ENCODE peak calls at places on chromosomes 6 and 20, in seven cellular contexts. S is cardiac muscle cell, G is left ventricle myocardium inferior, B is ovary, R is PC-9, O is body of pancreas, D is vagina. A is an unnamed sample. For H3K36me3, the result is how much of the 10 kb centered on the place peaks cover.

GRCh38 chr20:60950547-60950946 is 301.5 kb upstream of the CDH4 start:
- DNase-seq in S (no peak), O (no peak), G (no peak), R (no peak), B (no peak), D (no peak), A (no peak)

GRCh38 chr20:62472343-62473199 is 3.2 kb downstream of the GATA5 start:
- DNase-seq in G (no peak), S (no peak), O (no peak), B (no peak), R (no peak), D (no peak), A (no peak)

GRCh38 chr20:60228255-60228654 is 270.0 kb downstream of the CDH26 start:
- DNase-seq in S (no peak), B (no peak), R (no peak), O (no peak), G (no peak), D (no peak), A (no peak)

GRCh38 chr20:36467076-36467999 is 74.0 kb upstream of the MYL9 start:
- DNase-seq in O (peak), G (peak), B (peak), S (no peak), R (no peak), D (no peak), A (no peak)

GRCh38 chr6:137282253-137282652 is 63.1 kb upstream of the IFNGR1 start:
- DNase-seq in S (no peak), O (no peak), D (no peak), G (no peak), B (no peak), R (no peak), A (no peak)

GRCh38 chr6:137016366-137016765 is 28.4 kb downstream of the IL20RA start:
- DNase-seq in O (no peak), S (peak), B (no peak), G (no peak), D (no peak), R (no peak), A (peak)

GRCh38 chr20:46814366-46815232 is 80.0 kb upstream of the EYA2 start:
- DNase-seq in D (peak), G (no peak), B (no peak), R (peak), S (peak), O (no peak), A (peak)

GRCh38 chr6:132495604-132496079 is 17.3 kb downstream of the STX7 start:
- DNase-seq in O (no peak), R (no peak), S (no peak), G (no peak), D (no peak), B (no peak), A (no peak)

GRCh38 chr20:32397567-32398084 is 39.5 kb downstream of the ASXL1 start:
- DNase-seq in S (peak), O (no peak), G (no peak), D (no peak), B (no peak), R (no peak), A (no peak)
- H3K4me3 ChIP-seq in S (no peak), O (no peak), G (no peak), D (no peak), B (no peak), R (no peak), A (no peak)

DNA sequence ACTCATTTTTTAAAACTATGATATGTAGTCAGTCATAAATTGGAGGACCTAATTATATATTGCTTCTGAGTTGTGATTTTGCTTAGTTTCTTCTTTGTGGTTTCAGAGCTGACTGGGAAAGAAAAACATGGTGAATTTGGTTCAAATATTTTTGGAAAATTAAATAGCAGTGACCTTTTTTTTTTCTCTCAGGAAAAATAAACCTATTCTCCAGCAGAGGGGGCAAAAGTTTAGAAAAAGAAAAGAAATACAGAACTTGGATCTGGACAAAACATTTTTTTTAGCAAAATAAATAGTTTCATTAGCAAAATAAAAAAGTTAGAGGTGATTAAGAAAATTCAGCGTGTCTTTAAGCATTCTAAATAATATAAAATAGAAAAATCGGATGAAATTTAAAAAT is 10.2 kb downstream of the COL10A1 start:
- DNase-seq in S (no peak), D (no peak), G (no peak), B (no peak), O (no peak), R (no peak), A (no peak)
- H3K36me3 ChIP-seq in S (under half), D (under half), G (half or more), B (under half), O (under half), R (under half), A (under half)

GRCh38 chr20:44841955-44842354 is 31.6 kb upstream of the RIMS4 start:
- DNase-seq in G (no peak), R (no peak), O (no peak), S (no peak), D (peak), B (no peak), A (no peak)
- H3K27ac ChIP-seq in G (no peak), R (no peak), O (no peak), S (no peak), D (no peak), B (no peak), A (no peak)

DNA sequence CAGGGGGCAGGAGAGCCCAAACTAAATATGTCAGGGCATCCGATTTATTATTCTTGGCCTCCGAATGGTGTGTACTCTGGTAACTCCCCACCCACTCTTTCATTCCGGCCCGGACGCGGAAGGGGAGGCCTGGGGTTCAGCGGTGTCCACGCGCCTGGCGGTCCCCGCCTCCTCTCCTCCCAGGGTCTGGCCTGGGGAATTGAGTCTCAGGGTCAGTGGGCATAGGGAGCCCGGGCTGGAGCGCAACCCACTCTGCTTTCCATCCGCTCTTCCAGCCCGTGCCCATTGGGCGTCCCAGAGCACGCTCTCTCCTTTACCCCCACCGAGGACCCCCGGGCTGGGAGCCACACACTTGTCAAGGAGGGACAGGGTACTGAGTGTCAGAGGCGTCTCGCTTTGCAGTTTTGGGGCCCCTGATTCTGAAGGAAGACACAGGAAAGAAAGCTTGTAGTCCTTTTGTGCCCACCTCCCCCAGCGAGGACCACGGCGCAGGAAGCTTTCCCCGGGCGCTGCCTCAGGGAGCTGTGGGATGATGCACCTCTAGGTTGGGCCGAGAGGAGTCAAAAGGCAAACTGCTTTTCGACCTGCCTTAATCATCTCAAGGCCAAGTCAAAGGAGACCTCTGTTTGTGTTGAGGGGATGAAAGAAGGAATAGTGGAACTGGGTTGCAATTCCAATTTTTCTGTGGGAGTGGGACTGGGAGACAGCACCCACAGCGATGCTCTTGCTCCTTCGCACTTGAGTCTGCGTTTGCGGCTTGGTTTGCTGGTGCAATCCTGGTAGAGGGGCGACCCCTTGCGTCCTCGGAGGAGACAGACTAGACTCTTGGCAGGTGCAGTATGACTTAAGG is 2.5 kb downstream of the RSPO3 start:
- DNase-seq in S (peak), D (no peak), G (peak), R (peak), O (peak), B (peak), A (peak)
- H3K4me3 ChIP-seq in S (peak), D (peak), G (peak), R (no peak), O (no peak), B (peak), A (peak)

DNA sequence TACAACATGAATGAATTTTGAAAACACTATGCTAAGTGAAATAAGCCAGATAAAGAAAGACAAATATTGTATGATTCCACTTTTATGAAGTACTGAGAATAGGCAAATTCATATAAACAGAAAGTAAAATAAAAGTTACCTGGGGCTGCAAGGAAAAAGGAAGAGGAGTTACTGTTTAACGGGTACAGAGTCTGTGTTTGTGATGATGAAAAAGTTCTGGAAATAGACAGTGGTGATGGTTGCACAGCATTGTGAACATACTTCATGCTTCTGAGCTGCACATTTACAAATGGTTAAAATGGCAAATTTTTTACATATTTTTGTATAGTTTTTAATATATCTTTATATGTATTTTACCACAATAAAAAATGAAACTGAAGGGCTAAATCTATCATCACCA is 29.4 kb downstream of the EPB41L2 start:
- DNase-seq in O (no peak), R (no peak), G (no peak), D (no peak), B (no peak), S (no peak), A (no peak)
- H3K36me3 ChIP-seq in O (under half), R (under half), G (under half), D (under half), B (under half), S (under half), A (under half)

GRCh38 chr20:43631598-43631997 is 35.3 kb upstream of the MYBL2 start:
- DNase-seq in B (no peak), G (no peak), D (no peak), R (no peak), S (no peak), O (no peak), A (no peak)
- H3K27ac ChIP-seq in B (no peak), G (no peak), D (no peak), R (no peak), S (peak), O (no peak), A (no peak)